ENCODE peak calls at places on chromosome 9, in ten cellular contexts. One of them, this sample, is unnamed.

GRCh38 chr9:33159760-33160127 is 7.4 kb downstream of the B4GALT1 start:
- DNase-seq in dorsolateral prefrontal cortex: no peak
- DNase-seq in fibroblast of pulmonary artery: peak
- DNase-seq in AG04450: no peak
- DNase-seq in HFF-Myc: no peak
- DNase-seq in uterus: no peak
- DNase-seq in prostate gland: peak
- DNase-seq in DND-41: no peak
- DNase-seq in A549: no peak
- DNase-seq in coronary artery: peak
- DNase-seq in this sample: peak

GRCh38 chr9:72602629-72603028 is 81.2 kb downstream of the TMC1 start:
- DNase-seq in dorsolateral prefrontal cortex: no peak
- DNase-seq in fibroblast of pulmonary artery: peak
- DNase-seq in AG04450: no peak
- DNase-seq in HFF-Myc: no peak
- DNase-seq in uterus: no peak
- DNase-seq in prostate gland: no peak
- DNase-seq in DND-41: no peak
- DNase-seq in A549: no peak
- DNase-seq in coronary artery: no peak
- DNase-seq in this sample: peak

GRCh38 chr9:33750307-33750838 is 45.0 kb upstream of the PRSS3 start:
- DNase-seq in dorsolateral prefrontal cortex: no peak
- DNase-seq in fibroblast of pulmonary artery: no peak
- DNase-seq in AG04450: no peak
- DNase-seq in HFF-Myc: no peak
- DNase-seq in uterus: no peak
- DNase-seq in prostate gland: no peak
- DNase-seq in DND-41: no peak
- DNase-seq in A549: peak
- DNase-seq in coronary artery: no peak
- DNase-seq in this sample: no peak

GRCh38 chr9:71634753-71635152 is 133.6 kb downstream of the CEMIP2 start:
- DNase-seq in dorsolateral prefrontal cortex: no peak
- DNase-seq in fibroblast of pulmonary artery: no peak
- DNase-seq in AG04450: no peak
- DNase-seq in HFF-Myc: no peak
- DNase-seq in uterus: no peak
- DNase-seq in prostate gland: no peak
- DNase-seq in DND-41: no peak
- DNase-seq in A549: no peak
- DNase-seq in coronary artery: no peak
- DNase-seq in this sample: no peak

GRCh38 chr9:23586906-23587305 is 239.1 kb downstream of the ELAVL2 start:
- DNase-seq in dorsolateral prefrontal cortex: no peak
- DNase-seq in fibroblast of pulmonary artery: no peak
- DNase-seq in AG04450: no peak
- DNase-seq in HFF-Myc: no peak
- DNase-seq in uterus: no peak
- DNase-seq in prostate gland: no peak
- DNase-seq in DND-41: no peak
- DNase-seq in A549: no peak
- DNase-seq in coronary artery: no peak
- DNase-seq in this sample: no peak

GRCh38 chr9:95008151-95008771 is 281.8 kb downstream of the AOPEP start:
- DNase-seq in dorsolateral prefrontal cortex: no peak
- DNase-seq in fibroblast of pulmonary artery: no peak
- DNase-seq in AG04450: no peak
- DNase-seq in HFF-Myc: no peak
- DNase-seq in uterus: peak
- DNase-seq in prostate gland: peak
- DNase-seq in DND-41: no peak
- DNase-seq in A549: no peak
- DNase-seq in coronary artery: no peak
- DNase-seq in this sample: peak

GRCh38 chr9:138020795-138021182 is 143.2 kb downstream of the CACNA1B start:
- DNase-seq in dorsolateral prefrontal cortex: no peak
- DNase-seq in fibroblast of pulmonary artery: no peak
- DNase-seq in AG04450: no peak
- DNase-seq in HFF-Myc: no peak
- DNase-seq in uterus: no peak
- DNase-seq in prostate gland: no peak
- DNase-seq in DND-41: no peak
- DNase-seq in A549: no peak
- DNase-seq in coronary artery: no peak
- DNase-seq in this sample: no peak

GRCh38 chr9:81613002-81613750 is 76.2 kb downstream of the TLE1 start:
- DNase-seq in dorsolateral prefrontal cortex: peak
- DNase-seq in fibroblast of pulmonary artery: peak
- DNase-seq in AG04450: peak
- DNase-seq in HFF-Myc: peak
- DNase-seq in uterus: peak
- DNase-seq in prostate gland: no peak
- DNase-seq in DND-41: no peak
- DNase-seq in A549: no peak
- DNase-seq in coronary artery: no peak
- DNase-seq in this sample: peak

GRCh38 chr9:97703437-97704326 is 6.5 kb upstream of the XPA start:
- DNase-seq in dorsolateral prefrontal cortex: no peak
- DNase-seq in fibroblast of pulmonary artery: peak
- DNase-seq in AG04450: no peak
- DNase-seq in HFF-Myc: no peak
- DNase-seq in uterus: peak
- DNase-seq in prostate gland: peak
- DNase-seq in DND-41: no peak
- DNase-seq in A549: peak
- DNase-seq in coronary artery: no peak
- DNase-seq in this sample: peak

GRCh38 chr9:134782921-134783698 is 97.5 kb upstream of the FCN2 start:
- DNase-seq in dorsolateral prefrontal cortex: no peak
- DNase-seq in fibroblast of pulmonary artery: no peak
- DNase-seq in AG04450: no peak
- DNase-seq in HFF-Myc: no peak
- DNase-seq in uterus: no peak
- DNase-seq in prostate gland: no peak
- DNase-seq in DND-41: no peak
- DNase-seq in A549: no peak
- DNase-seq in coronary artery: no peak
- DNase-seq in this sample: no peak

GRCh38 chr9:99977042-99977792 is 70.8 kb downstream of the STX17 start:
- DNase-seq in dorsolateral prefrontal cortex: no peak
- DNase-seq in fibroblast of pulmonary artery: no peak
- DNase-seq in AG04450: no peak
- DNase-seq in HFF-Myc: no peak
- DNase-seq in uterus: no peak
- DNase-seq in prostate gland: no peak
- DNase-seq in DND-41: no peak
- DNase-seq in A549: no peak
- DNase-seq in coronary artery: no peak
- DNase-seq in this sample: no peak

GRCh38 chr9:2709645-2710101 is 7.6 kb upstream of the KCNV2 start:
- DNase-seq in dorsolateral prefrontal cortex: no peak
- DNase-seq in fibroblast of pulmonary artery: no peak
- DNase-seq in AG04450: no peak
- DNase-seq in HFF-Myc: no peak
- DNase-seq in uterus: no peak
- DNase-seq in prostate gland: no peak
- DNase-seq in DND-41: no peak
- DNase-seq in A549: no peak
- DNase-seq in coronary artery: no peak
- DNase-seq in this sample: no peak

GRCh38 chr9:137308102-137308619 is 6.1 kb upstream of the NRARP start:
- DNase-seq in dorsolateral prefrontal cortex: no peak
- DNase-seq in fibroblast of pulmonary artery: no peak
- DNase-seq in AG04450: no peak
- DNase-seq in HFF-Myc: no peak
- DNase-seq in uterus: no peak
- DNase-seq in prostate gland: no peak
- DNase-seq in DND-41: no peak
- DNase-seq in A549: no peak
- DNase-seq in coronary artery: no peak
- DNase-seq in this sample: no peak

GRCh38 chr9:133207021-133207531 is 2.0 kb downstream of the OBP2B start:
- DNase-seq in dorsolateral prefrontal cortex: no peak
- DNase-seq in fibroblast of pulmonary artery: no peak
- DNase-seq in AG04450: no peak
- DNase-seq in HFF-Myc: no peak
- DNase-seq in uterus: no peak
- DNase-seq in prostate gland: no peak
- DNase-seq in DND-41: no peak
- DNase-seq in A549: no peak
- DNase-seq in coronary artery: no peak
- DNase-seq in this sample: no peak

GRCh38 chr9:136220017-136220729 is 15.2 kb upstream of the LHX3 start:
- DNase-seq in dorsolateral prefrontal cortex: no peak
- DNase-seq in fibroblast of pulmonary artery: peak
- DNase-seq in AG04450: no peak
- DNase-seq in HFF-Myc: peak
- DNase-seq in uterus: no peak
- DNase-seq in prostate gland: no peak
- DNase-seq in DND-41: peak
- DNase-seq in A549: no peak
- DNase-seq in coronary artery: no peak
- DNase-seq in this sample: peak

DNA sequence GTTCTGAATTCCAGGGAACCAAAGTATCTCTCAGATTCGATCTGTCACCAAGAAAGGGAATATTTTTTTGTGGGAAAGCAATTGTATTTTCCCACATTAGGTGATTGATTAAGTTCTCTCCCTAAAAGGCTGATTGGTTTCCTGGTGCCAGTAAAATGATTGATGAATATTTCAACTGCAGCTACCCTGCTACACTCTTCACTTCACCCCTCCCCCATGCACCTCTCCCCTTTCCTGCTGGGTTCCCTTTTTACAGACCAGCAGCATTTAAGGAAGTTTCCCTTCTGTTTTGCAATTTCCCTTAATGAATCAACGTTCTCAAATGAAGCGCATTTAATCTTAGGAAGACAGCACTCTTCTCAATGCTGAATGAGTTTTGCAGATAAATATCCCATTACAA is 13.1 kb downstream of the NR6A1 start:
- DNase-seq in dorsolateral prefrontal cortex: no peak
- DNase-seq in fibroblast of pulmonary artery: no peak
- DNase-seq in AG04450: no peak
- DNase-seq in HFF-Myc: no peak
- DNase-seq in uterus: no peak
- DNase-seq in prostate gland: no peak
- DNase-seq in DND-41: no peak
- DNase-seq in A549: no peak
- DNase-seq in coronary artery: no peak
- DNase-seq in this sample: no peak
- H3K4me3 ChIP-seq in dorsolateral prefrontal cortex: no peak
- H3K4me3 ChIP-seq in fibroblast of pulmonary artery: no peak
- H3K4me3 ChIP-seq in AG04450: no peak
- H3K4me3 ChIP-seq in HFF-Myc: no peak
- H3K4me3 ChIP-seq in uterus: no peak
- H3K4me3 ChIP-seq in prostate gland: no peak
- H3K4me3 ChIP-seq in DND-41: no peak
- H3K4me3 ChIP-seq in A549: no peak
- H3K4me3 ChIP-seq in coronary artery: no peak
- H3K4me3 ChIP-seq in this sample: no peak

GRCh38 chr9:107637421-107638420 is 148.2 kb upstream of the KLF4 start:
- DNase-seq in dorsolateral prefrontal cortex: peak
- DNase-seq in fibroblast of pulmonary artery: peak
- DNase-seq in AG04450: peak
- DNase-seq in HFF-Myc: peak
- DNase-seq in uterus: peak
- DNase-seq in prostate gland: peak
- DNase-seq in DND-41: no peak
- DNase-seq in A549: peak
- DNase-seq in coronary artery: peak
- DNase-seq in this sample: peak
- TF ChIP-seq CTCF in dorsolateral prefrontal cortex: peak
- TF ChIP-seq CTCF in fibroblast of pulmonary artery: no peak
- TF ChIP-seq CTCF in AG04450: peak
- TF ChIP-seq CTCF in HFF-Myc: peak
- TF ChIP-seq CTCF in uterus: peak
- TF ChIP-seq CTCF in prostate gland: peak
- TF ChIP-seq CTCF in DND-41: no peak
- TF ChIP-seq CTCF in A549: no peak
- TF ChIP-seq CTCF in coronary artery: no peak
- TF ChIP-seq CTCF in this sample: no peak

GRCh38 chr9:121196389-121196788 is 5.3 kb downstream of the RAB14 start:
- DNase-seq in dorsolateral prefrontal cortex: no peak
- DNase-seq in fibroblast of pulmonary artery: no peak
- DNase-seq in AG04450: no peak
- DNase-seq in HFF-Myc: no peak
- DNase-seq in uterus: no peak
- DNase-seq in prostate gland: no peak
- DNase-seq in DND-41: no peak
- DNase-seq in A549: no peak
- DNase-seq in coronary artery: no peak
- DNase-seq in this sample: no peak
- H3K4me3 ChIP-seq in dorsolateral prefrontal cortex: no peak
- H3K4me3 ChIP-seq in fibroblast of pulmonary artery: no peak
- H3K4me3 ChIP-seq in AG04450: no peak
- H3K4me3 ChIP-seq in HFF-Myc: no peak
- H3K4me3 ChIP-seq in uterus: no peak
- H3K4me3 ChIP-seq in prostate gland: no peak
- H3K4me3 ChIP-seq in DND-41: no peak
- H3K4me3 ChIP-seq in A549: no peak
- H3K4me3 ChIP-seq in coronary artery: no peak
- H3K4me3 ChIP-seq in this sample: no peak

GRCh38 chr9:36971935-36972488 is 62.1 kb downstream of the PAX5 start:
- DNase-seq in dorsolateral prefrontal cortex: no peak
- DNase-seq in fibroblast of pulmonary artery: no peak
- DNase-seq in AG04450: no peak
- DNase-seq in HFF-Myc: no peak
- DNase-seq in uterus: no peak
- DNase-seq in prostate gland: no peak
- DNase-seq in DND-41: no peak
- DNase-seq in A549: no peak
- DNase-seq in coronary artery: no peak
- DNase-seq in this sample: no peak

GRCh38 chr9:36968574-36969215 is 65.4 kb downstream of the PAX5 start:
- DNase-seq in dorsolateral prefrontal cortex: no peak
- DNase-seq in fibroblast of pulmonary artery: no peak
- DNase-seq in AG04450: no peak
- DNase-seq in HFF-Myc: no peak
- DNase-seq in uterus: no peak
- DNase-seq in prostate gland: no peak
- DNase-seq in DND-41: no peak
- DNase-seq in A549: no peak
- DNase-seq in coronary artery: no peak
- DNase-seq in this sample: no peak

GRCh38 chr9:36970007-36970888 is 63.8 kb downstream of the PAX5 start:
- DNase-seq in dorsolateral prefrontal cortex: no peak
- DNase-seq in fibroblast of pulmonary artery: no peak
- DNase-seq in AG04450: no peak
- DNase-seq in HFF-Myc: no peak
- DNase-seq in uterus: no peak
- DNase-seq in prostate gland: no peak
- DNase-seq in DND-41: no peak
- DNase-seq in A549: no peak
- DNase-seq in coronary artery: no peak
- DNase-seq in this sample: no peak

GRCh38 chr9:36967997-36968396 is 66.1 kb downstream of the PAX5 start:
- DNase-seq in dorsolateral prefrontal cortex: no peak
- DNase-seq in fibroblast of pulmonary artery: no peak
- DNase-seq in AG04450: no peak
- DNase-seq in HFF-Myc: no peak
- DNase-seq in uterus: no peak
- DNase-seq in prostate gland: no peak
- DNase-seq in DND-41: no peak
- DNase-seq in A549: no peak
- DNase-seq in coronary artery: no peak
- DNase-seq in this sample: no peak

GRCh38 chr9:36969216-36969771 is 64.8 kb downstream of the PAX5 start:
- DNase-seq in dorsolateral prefrontal cortex: no peak
- DNase-seq in fibroblast of pulmonary artery: no peak
- DNase-seq in AG04450: no peak
- DNase-seq in HFF-Myc: no peak
- DNase-seq in uterus: no peak
- DNase-seq in prostate gland: no peak
- DNase-seq in DND-41: no peak
- DNase-seq in A549: no peak
- DNase-seq in coronary artery: no peak
- DNase-seq in this sample: no peak
- TF ChIP-seq CTCF in dorsolateral prefrontal cortex: no peak
- TF ChIP-seq CTCF in fibroblast of pulmonary artery: no peak
- TF ChIP-seq CTCF in AG04450: no peak
- TF ChIP-seq CTCF in HFF-Myc: peak
- TF ChIP-seq CTCF in uterus: no peak
- TF ChIP-seq CTCF in prostate gland: no peak
- TF ChIP-seq CTCF in DND-41: no peak
- TF ChIP-seq CTCF in A549: no peak
- TF ChIP-seq CTCF in coronary artery: no peak
- TF ChIP-seq CTCF in this sample: peak

This sample was measured in astrocyte of the spinal cord.